ENCODE peak calls at places on chromosomes 1 and 21, in nine cellular contexts. P is neural crest cell, H is M059J, J is endothelial cell, F is left ventricle myocardium inferior, S is hippocampal formation, U is activated T-cell treated with anti-CD3 and anti-CD28 coated beads for 24 hours, T is uterus, Z is GM03348. M is an unnamed sample.

GRCh38 chr1:179251675-179252074 is 22.2 kb upstream of the ABL2 start:
- DNase-seq in P (no peak), H (peak), J (no peak), F (no peak), S (peak), U (no peak), T (no peak), Z (peak), M (no peak)

GRCh38 chr1:65174585-65174984 is 26.6 kb downstream of the AK4 start:
- DNase-seq in P (no peak), H (peak), J (no peak), F (peak), S (peak), U (no peak), T (peak), Z (peak), M (no peak)

GRCh38 chr1:42886800-42887199 is 40.4 kb downstream of the ZNF691 start:
- DNase-seq in P (no peak), H (no peak), J (no peak), F (no peak), S (no peak), U (no peak), T (no peak), Z (no peak), M (no peak)

GRCh38 chr1:209439828-209440227 is 143.7 kb upstream of the CAMK1G start:
- DNase-seq in P (no peak), H (no peak), J (no peak), F (no peak), S (no peak), U (no peak), T (no peak), Z (no peak), M (no peak)

GRCh38 chr1:31798433-31799195 is 17.2 kb downstream of the SPOCD1 start:
- DNase-seq in P (no peak), H (peak), J (no peak), F (no peak), S (no peak), U (no peak), T (no peak), Z (peak), M (no peak)

GRCh38 chr21:44767834-44768831 is 33.5 kb downstream of the UBE2G2 start:
- DNase-seq in P (no peak), H (no peak), J (no peak), F (no peak), S (no peak), U (no peak), T (no peak), Z (no peak), M (no peak)

GRCh38 chr1:7891804-7892203 is 38.9 kb upstream of the UTS2 start:
- DNase-seq in P (no peak), H (no peak), J (no peak), F (no peak), S (no peak), U (no peak), T (no peak), Z (no peak), M (no peak)

GRCh38 chr1:226995064-226995965 is 55.2 kb downstream of the COQ8A start:
- DNase-seq in P (no peak), H (no peak), J (no peak), F (no peak), S (no peak), U (no peak), T (no peak), Z (no peak), M (no peak)

GRCh38 chr1:235278915-235279292 is 49.1 kb downstream of the ARID4B start:
- DNase-seq in P (no peak), H (no peak), J (no peak), F (no peak), S (no peak), U (no peak), T (no peak), Z (no peak), M (no peak)

GRCh38 chr1:2230781-2231666 is 2.9 kb downstream of the SKI start:
- DNase-seq in P (no peak), H (no peak), J (no peak), F (no peak), S (peak), U (no peak), T (peak), Z (peak), M (no peak)

GRCh38 chr1:232568331-232568852 is 61.5 kb downstream of the SIPA1L2 start:
- DNase-seq in P (no peak), H (peak), J (no peak), F (no peak), S (no peak), U (no peak), T (no peak), Z (no peak), M (no peak)

GRCh38 chr1:46991083-46991923 is 32.2 kb upstream of the CYP4X1 start:
- DNase-seq in P (no peak), H (peak), J (no peak), F (no peak), S (no peak), U (no peak), T (no peak), Z (no peak), M (no peak)

GRCh38 chr1:192489748-192490147 is 85.8 kb upstream of the RGS1 start:
- DNase-seq in P (no peak), H (peak), J (peak), F (peak), S (no peak), U (no peak), T (peak), Z (peak), M (no peak)

GRCh38 chr1:168092151-168092550 is 44.6 kb downstream of the GPR161 start:
- DNase-seq in P (no peak), H (no peak), J (no peak), F (no peak), S (no peak), U (no peak), T (peak), Z (no peak), M (no peak)

GRCh38 chr1:27536767-27537166 is 46.8 kb upstream of the WASF2 start:
- DNase-seq in P (no peak), H (peak), J (no peak), F (peak), S (peak), U (no peak), T (peak), Z (peak), M (peak)

GRCh38 chr1:98458514-98459259 is 202.8 kb upstream of the SNX7 start:
- DNase-seq in P (no peak), H (no peak), J (no peak), F (no peak), S (no peak), U (no peak), T (no peak), Z (no peak), M (no peak)

GRCh38 chr1:195122497-195122896 is 1485.7 kb downstream of the KCNT2 start:
- DNase-seq in P (no peak), H (no peak), J (no peak), F (no peak), S (no peak), U (no peak), T (no peak), Z (no peak), M (no peak)

GRCh38 chr1:16021681-16022080 is at the start of gene CLCNKA:
- DNase-seq in P (no peak), H (no peak), J (no peak), F (no peak), S (no peak), U (no peak), T (no peak), Z (no peak), M (no peak)

GRCh38 chr1:5491207-5491904 is 500.9 kb downstream of the NPHP4 start:
- DNase-seq in P (no peak), H (no peak), J (no peak), F (no peak), S (no peak), U (no peak), T (no peak), Z (no peak), M (no peak)

GRCh38 chr1:44282704-44283426 is 69.6 kb downstream of the DMAP1 start:
- DNase-seq in P (no peak), H (no peak), J (no peak), F (no peak), S (no peak), U (no peak), T (no peak), Z (no peak), M (no peak)

GRCh38 chr1:83942914-83943313 is 56.0 kb downstream of the TTLL7 start:
- DNase-seq in P (no peak), H (peak), J (no peak), F (no peak), S (no peak), U (no peak), T (no peak), Z (no peak), M (no peak)

GRCh38 chr1:12591267-12591938 is 26.6 kb downstream of the DHRS3 start:
- DNase-seq in P (no peak), H (no peak), J (no peak), F (peak), S (no peak), U (no peak), T (peak), Z (peak), M (no peak)

GRCh38 chr21:17726047-17726446 is 93.1 kb downstream of the C21orf91 start:
- DNase-seq in P (no peak), H (peak), J (no peak), F (no peak), S (no peak), U (no peak), T (no peak), Z (peak), M (no peak)

GRCh38 chr21:35026617-35027557 is 22.2 kb downstream of the RUNX1 start:
- DNase-seq in P (peak), H (peak), J (peak), F (peak), S (no peak), U (peak), T (peak), Z (peak), M (no peak)

GRCh38 chr1:205610036-205610435 is 21.8 kb downstream of the ELK4 start:
- DNase-seq in P (no peak), H (peak), J (no peak), F (no peak), S (no peak), U (no peak), T (no peak), Z (peak), M (no peak)

GRCh38 chr1:222521299-222522104 is 26.4 kb downstream of the HHIPL2 start:
- DNase-seq in P (no peak), H (peak), J (no peak), F (no peak), S (no peak), U (no peak), T (no peak), Z (peak), M (peak)

GRCh38 chr1:227889047-227889862 is 58.5 kb downstream of the WNT9A start:
- DNase-seq in P (no peak), H (no peak), J (peak), F (no peak), S (no peak), U (no peak), T (peak), Z (no peak), M (no peak)

M was measured in HAP-1.